ENCODE peak calls at places on chromosomes 1 and 21, in four cellular contexts. R is brain microvascular endothelial cell, Z is posterior vena cava, W is Peyer's patch. S is an unnamed sample.

GRCh38 chr1:29688477-29689365 is 452.4 kb downstream of the PTPRU start:
- DNase-seq in Z (no peak), W (peak; percentile 17), R (peak; percentile 81), S (peak; percentile 34)

GRCh38 chr1:231359113-231359512 is 21.0 kb downstream of the SPRTN start:
- DNase-seq in R (peak; percentile 85), Z (peak; percentile 71), W (no peak), S (no peak)

GRCh38 chr1:11479375-11479979 is 522 bp downstream of the DISP3 start:
- DNase-seq in W (no peak), R (no peak), Z (no peak), S (no peak)

GRCh38 chr1:244068563-244068962 is 17.5 kb downstream of the ZBTB18 start:
- DNase-seq in Z (no peak), R (no peak), W (no peak), S (no peak)

GRCh38 chr21:46100426-46100825 is 2.5 kb downstream of the COL6A2 start:
- DNase-seq in R (no peak), W (no peak), Z (peak; percentile 15), S (no peak)

GRCh38 chr1:154193821-154194220 is 1.9 kb upstream of the TPM3 start:
- DNase-seq in Z (no peak), W (peak; percentile 49), R (no peak), S (no peak)

GRCh38 chr1:89051300-89051943 is 13.6 kb downstream of the GBP1 start:
- DNase-seq in R (no peak), Z (no peak), W (no peak), S (no peak)

GRCh38 chr1:89125571-89126233 is at the start of gene GBP2:
- DNase-seq in W (peak; percentile 55), Z (peak; percentile 48), R (peak; percentile 43), S (peak; percentile 52)